ENCODE peak calls at places on chromosomes 2 and 18, in ten cellular contexts. G, P, T, J, N, K, M, D, C and Q are unnamed samples. For H3K9me3, the result is how much of the 10 kb centered on the place peaks cover.

GRCh38 chr18:74990563-74991081 is 218.3 kb downstream of the PTGR3 start:
- DNase-seq in G (no peak), P (no peak), T (no peak), J (no peak), N (no peak), K (no peak), M (no peak), D (no peak), C (peak), Q (no peak)

GRCh38 chr2:88690591-88691338 is 708 bp upstream of the RPIA start:
- DNase-seq in G (no peak), P (no peak), T (peak), J (peak), N (peak), K (peak), M (peak), D (no peak), C (no peak), Q (peak)

GRCh38 chr2:189142893-189143759 is 36.4 kb downstream of the COL5A2 start:
- DNase-seq in G (peak), P (peak), T (peak), J (no peak), N (peak), K (peak), M (no peak), D (no peak), C (peak), Q (peak)

GRCh38 chr2:196660264-196660663 is 20.7 kb downstream of the CCDC150 start:
- DNase-seq in G (no peak), P (no peak), T (no peak), J (no peak), N (no peak), K (no peak), M (no peak), D (no peak), C (peak), Q (no peak)

GRCh38 chr2:227853204-227853629 is 18.2 kb upstream of the DAW1 start:
- DNase-seq in G (no peak), P (no peak), T (peak), J (no peak), N (no peak), K (no peak), M (no peak), D (no peak), C (peak), Q (no peak)

GRCh38 chr18:57134564-57135211 is 12.2 kb upstream of the BOD1L2 start:
- DNase-seq in G (no peak), P (no peak), T (no peak), J (no peak), N (no peak), K (no peak), M (no peak), D (no peak), C (no peak), Q (no peak)

GRCh38 chr2:204040016-204040415 is 103.5 kb downstream of the ICOS start:
- DNase-seq in G (no peak), P (no peak), T (no peak), J (no peak), N (no peak), K (no peak), M (no peak), D (no peak), C (no peak), Q (no peak)

GRCh38 chr2:165471349-165471975 is 2.0 kb downstream of the CSRNP3 start:
- DNase-seq in G (no peak), P (no peak), T (no peak), J (no peak), N (no peak), K (no peak), M (peak), D (no peak), C (peak), Q (no peak)

GRCh38 chr2:28322887-28323483 is 69.7 kb upstream of the FOSL2 start:
- DNase-seq in G (no peak), P (no peak), T (no peak), J (no peak), N (no peak), K (no peak), M (peak), D (no peak), C (peak), Q (no peak)

GRCh38 chr18:48941672-48942071 is 9.1 kb downstream of the SMAD7 start:
- DNase-seq in G (no peak), P (no peak), T (no peak), J (no peak), N (no peak), K (no peak), M (no peak), D (no peak), C (no peak), Q (no peak)

GRCh38 chr2:96533292-96534073 is 3.1 kb upstream of the ARID5A start:
- DNase-seq in G (no peak), P (no peak), T (peak), J (peak), N (no peak), K (no peak), M (no peak), D (peak), C (peak), Q (no peak)

GRCh38 chr2:33366473-33366872 is 110.0 kb upstream of the RASGRP3 start:
- DNase-seq in G (no peak), P (no peak), T (no peak), J (no peak), N (no peak), K (no peak), M (no peak), D (no peak), C (peak), Q (no peak)

GRCh38 chr2:105917216-105917615 is 172.5 kb downstream of the NCK2 start:
- DNase-seq in G (no peak), P (no peak), T (no peak), J (no peak), N (no peak), K (no peak), M (no peak), D (no peak), C (no peak), Q (no peak)

GRCh38 chr18:79730804-79731203 is 51.2 kb downstream of the CTDP1 start:
- DNase-seq in G (no peak), P (no peak), T (no peak), J (no peak), N (no peak), K (no peak), M (no peak), D (no peak), C (no peak), Q (no peak)

GRCh38 chr18:79735071-79735980 is 55.7 kb downstream of the CTDP1 start:
- DNase-seq in G (no peak), P (no peak), T (no peak), J (no peak), N (no peak), K (no peak), M (no peak), D (no peak), C (no peak), Q (no peak)

GRCh38 chr18:79732721-79733025 is 53.1 kb downstream of the CTDP1 start:
- DNase-seq in G (no peak), P (no peak), T (no peak), J (no peak), N (no peak), K (no peak), M (no peak), D (no peak), C (no peak), Q (no peak)

GRCh38 chr18:79733996-79734770 is 54.6 kb downstream of the CTDP1 start:
- DNase-seq in G (no peak), P (no peak), T (no peak), J (no peak), N (no peak), K (no peak), M (no peak), D (no peak), C (no peak), Q (no peak)

DNA sequence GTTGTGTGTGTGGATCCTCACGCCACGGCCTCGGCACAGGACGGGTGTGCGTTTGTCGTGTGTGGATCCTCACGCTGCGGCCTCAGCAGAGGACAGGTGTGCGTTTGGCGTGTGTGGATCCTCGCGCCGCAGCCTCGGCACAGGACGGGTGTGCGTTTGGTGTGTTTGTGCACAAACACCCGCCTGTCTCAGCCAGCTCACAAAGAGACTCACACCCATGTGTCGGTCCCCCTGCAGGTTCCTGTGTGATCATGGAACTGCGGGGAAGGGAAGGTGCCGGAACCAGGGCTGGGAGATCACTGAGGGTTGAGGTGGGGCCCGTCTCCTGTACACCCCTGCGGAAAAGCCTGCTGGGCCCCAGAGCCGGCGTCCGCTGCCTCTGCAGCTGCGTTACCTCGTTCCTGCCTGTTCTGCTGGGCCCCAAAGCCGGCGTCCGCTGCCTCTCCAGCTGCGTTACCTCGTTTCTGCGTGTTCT is 53.6 kb downstream of the CTDP1 start:
- DNase-seq in G (no peak), P (no peak), T (no peak), J (no peak), N (no peak), K (no peak), M (no peak), D (no peak), C (no peak), Q (no peak)
- H3K9me3 ChIP-seq in G (under half), P (under half), T (under half), J (under half), N (under half), K (under half), M (under half), D (under half), C (under half), Q (under half)

DNA sequence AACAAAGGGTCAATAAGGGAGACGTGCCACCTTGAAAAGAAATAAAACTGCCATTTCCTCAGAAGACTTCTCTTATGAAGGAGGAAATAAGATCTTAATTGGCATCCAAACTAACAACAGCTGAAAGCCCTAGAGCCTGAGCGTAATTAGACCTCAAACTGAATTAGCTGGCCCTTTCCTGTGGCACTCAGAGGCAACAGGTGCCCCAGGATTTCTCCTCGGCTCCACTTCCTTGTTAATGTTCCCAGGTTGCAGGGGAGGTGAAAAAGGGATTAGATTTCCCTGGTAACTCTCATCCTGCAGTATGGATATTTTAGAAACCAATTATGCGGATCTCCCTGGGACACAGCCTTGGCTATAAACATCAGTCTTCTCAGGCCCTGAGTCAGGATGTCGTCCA is 804.3 kb downstream of the DCDC2C start:
- DNase-seq in G (no peak), P (no peak), T (no peak), J (no peak), N (no peak), K (no peak), M (no peak), D (no peak), C (no peak), Q (no peak)
- H3K9me3 ChIP-seq in G (under half), P (under half), T (under half), J (under half), N (under half), K (under half), M (under half), D (under half), C (under half), Q (under half)

GRCh38 chr2:121617042-121617599 is 32.1 kb downstream of the CLASP1 start:
- DNase-seq in G (no peak), P (no peak), T (no peak), J (no peak), N (no peak), K (no peak), M (no peak), D (no peak), C (peak), Q (no peak)

GRCh38 chr2:121613152-121613551 is 36.1 kb downstream of the CLASP1 start:
- DNase-seq in G (no peak), P (no peak), T (no peak), J (no peak), N (no peak), K (no peak), M (no peak), D (no peak), C (no peak), Q (no peak)

GRCh38 chr2:121608967-121609366 is 40.3 kb downstream of the CLASP1 start:
- DNase-seq in G (no peak), P (no peak), T (no peak), J (no peak), N (no peak), K (no peak), M (no peak), D (no peak), C (no peak), Q (no peak)

GRCh38 chr2:121611730-121612705 is 37.2 kb downstream of the CLASP1 start:
- DNase-seq in G (no peak), P (no peak), T (no peak), J (no peak), N (no peak), K (no peak), M (no peak), D (no peak), C (no peak), Q (no peak)

DNA sequence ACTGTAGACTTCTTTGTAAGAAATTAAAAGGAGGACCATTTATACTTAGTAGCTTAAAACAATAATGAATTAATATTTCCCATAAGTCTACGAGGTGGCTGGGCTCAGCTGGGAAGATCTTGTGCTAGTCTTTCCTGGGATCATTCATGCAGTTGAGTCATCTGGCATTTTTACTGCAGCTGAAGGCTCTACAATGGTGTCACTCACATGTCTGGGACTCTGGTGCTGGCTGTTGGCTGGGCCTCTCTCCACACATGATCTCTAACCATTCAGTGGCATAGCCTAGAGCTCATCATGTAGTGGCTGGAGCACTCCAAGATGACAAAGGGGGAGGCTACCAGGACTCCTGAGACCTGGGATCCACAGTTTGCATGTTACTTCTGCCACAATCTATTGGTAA is 35.5 kb downstream of the CLASP1 start:
- DNase-seq in G (no peak), P (no peak), T (peak), J (no peak), N (no peak), K (no peak), M (no peak), D (no peak), C (no peak), Q (no peak)
- H3K9me3 ChIP-seq in G (under half), P (under half), T (under half), J (under half), N (under half), K (under half), M (under half), D (under half), C (under half), Q (under half)

GRCh38 chr2:2880938-2881337 is 496.7 kb downstream of the EIPR1 start:
- DNase-seq in G (no peak), P (no peak), T (no peak), J (no peak), N (no peak), K (no peak), M (no peak), D (no peak), C (no peak), Q (no peak)
- H3K9me3 ChIP-seq in G (under half), P (under half), T (under half), J (under half), N (under half), K (under half), M (under half), D (under half), C (under half), Q (under half)

DNA sequence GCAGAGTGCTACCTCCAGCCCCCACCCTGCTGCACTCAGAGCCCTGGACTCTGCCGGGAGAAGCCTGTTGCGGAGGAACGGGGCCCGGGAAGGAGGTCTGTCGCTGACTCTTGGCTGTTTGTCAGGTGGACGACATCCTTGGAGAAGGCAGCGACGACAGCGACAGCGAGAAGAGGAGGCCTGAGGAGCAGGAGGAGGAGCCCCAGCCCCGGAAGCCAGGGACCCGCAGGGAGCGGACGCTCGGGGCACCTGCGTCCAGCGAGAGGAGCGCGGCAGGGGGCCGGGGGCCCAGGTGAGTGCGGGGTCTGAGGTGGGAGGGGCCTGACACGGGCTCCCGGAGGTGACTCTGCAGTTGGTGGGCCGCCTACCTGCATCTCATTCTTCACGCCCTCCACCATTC is 56.6 kb downstream of the CTDP1 start:
- DNase-seq in G (no peak), P (no peak), T (no peak), J (no peak), N (no peak), K (no peak), M (no peak), D (no peak), C (no peak), Q (no peak)
- H3K9me3 ChIP-seq in G (under half), P (under half), T (under half), J (under half), N (under half), K (under half), M (under half), D (under half), C (under half), Q (under half)

GRCh38 chr2:95143838-95144237 is 15.8 kb downstream of the ZNF514 start:
- DNase-seq in G (no peak), P (no peak), T (no peak), J (no peak), N (no peak), K (no peak), M (no peak), D (no peak), C (no peak), Q (no peak)
- H3K9me3 ChIP-seq in G (under half), P (under half), T (under half), J (half or more), N (under half), K (half or more), M (under half), D (under half), C (under half), Q (under half)

GRCh38 chr18:22563098-22563707 is 145.5 kb upstream of the CTAGE1 start:
- DNase-seq in G (no peak), P (peak), T (peak), J (no peak), N (no peak), K (peak), M (peak), D (no peak), C (peak), Q (no peak)
- H3K9me3 ChIP-seq in G (under half), P (under half), T (under half), J (under half), N (under half), K (under half), M (under half), D (under half), C (under half), Q (under half)

GRCh38 chr2:538646-539045 is 138.6 kb downstream of the TMEM18 start:
- DNase-seq in G (no peak), P (no peak), T (no peak), J (no peak), N (no peak), K (no peak), M (no peak), D (no peak), C (no peak), Q (no peak)
- H3K9me3 ChIP-seq in G (under half), P (under half), T (under half), J (under half), N (under half), K (under half), M (under half), D (under half), C (under half), Q (under half)

DNA sequence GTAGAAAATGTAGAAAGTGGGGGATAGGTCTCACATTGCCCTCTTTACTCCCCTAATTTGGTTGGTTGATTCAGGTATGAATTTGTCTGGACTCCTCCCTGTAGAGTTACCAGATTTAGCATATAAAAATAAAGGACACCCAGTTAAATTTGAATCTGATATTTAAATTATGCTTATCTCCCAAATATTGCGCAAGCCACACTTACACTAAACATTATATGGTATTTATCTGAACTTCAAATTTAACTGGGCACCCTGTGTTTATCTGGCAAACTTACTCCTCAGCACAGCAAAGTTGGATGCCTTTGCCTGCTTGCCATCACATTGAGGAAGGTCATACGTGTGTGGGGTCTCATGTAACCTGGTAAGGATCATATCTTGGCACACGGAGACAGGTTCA is 882.4 kb upstream of the FAM98A start:
- DNase-seq in G (no peak), P (no peak), T (no peak), J (no peak), N (no peak), K (no peak), M (no peak), D (no peak), C (no peak), Q (no peak)
- H3K9me3 ChIP-seq in G (under half), P (under half), T (under half), J (under half), N (under half), K (under half), M (under half), D (under half), C (under half), Q (under half)